ENCODE peak calls at places on chromosome 19, in nine cellular contexts. X, M, A, G, N, R, Q, W and E are unnamed samples.

GRCh38 chr19:39031368-39032163 is 783 bp downstream of the FBXO27 start:
- DNase-seq in X (peak), M (peak), A (peak), G (peak), N (peak), R (peak), Q (peak), W (peak), E (peak)

GRCh38 chr19:18526316-18526715 is 4.4 kb upstream of the ELL start:
- DNase-seq in X (no peak), M (no peak), A (no peak), G (no peak), N (no peak), R (no peak), Q (no peak), W (no peak), E (no peak)

GRCh38 chr19:52070496-52070895 is 21.9 kb upstream of the ZNF432 start:
- DNase-seq in X (no peak), M (peak), A (no peak), G (peak), N (no peak), R (no peak), Q (no peak), W (no peak), E (no peak)

GRCh38 chr19:29544656-29545360 is 19.0 kb downstream of the VSTM2B start:
- DNase-seq in X (no peak), M (no peak), A (no peak), G (no peak), N (no peak), R (no peak), Q (no peak), W (no peak), E (no peak)

GRCh38 chr19:45446295-45446694 is 21.5 kb upstream of the FOSB start:
- DNase-seq in X (no peak), M (peak), A (no peak), G (peak), N (peak), R (no peak), Q (peak), W (no peak), E (no peak)

GRCh38 chr19:4638330-4638729 is 986 bp upstream of the TNFAIP8L1 start:
- DNase-seq in X (no peak), M (peak), A (no peak), G (no peak), N (no peak), R (no peak), Q (peak), W (no peak), E (no peak)

GRCh38 chr19:8244442-8244841 is 35.3 kb downstream of the CERS4 start:
- DNase-seq in X (no peak), M (no peak), A (no peak), G (no peak), N (no peak), R (no peak), Q (no peak), W (no peak), E (no peak)

GRCh38 chr19:37977992-37978391 is 71.0 kb downstream of the SIPA1L3 start:
- DNase-seq in X (no peak), M (peak), A (no peak), G (peak), N (no peak), R (no peak), Q (peak), W (peak), E (peak)

GRCh38 chr19:42252365-42253244 is 2.3 kb downstream of the ERF start:
- DNase-seq in X (no peak), M (peak), A (peak), G (peak), N (peak), R (no peak), Q (peak), W (peak), E (peak)

GRCh38 chr19:49113762-49114629 is at the start of gene LIN7B:
- DNase-seq in X (peak), M (peak), A (peak), G (peak), N (peak), R (peak), Q (peak), W (peak), E (peak)

GRCh38 chr19:46862974-46863632 is 2.3 kb downstream of the ARHGAP35 start:
- DNase-seq in X (no peak), M (no peak), A (no peak), G (no peak), N (peak), R (no peak), Q (no peak), W (no peak), E (no peak)

GRCh38 chr19:14328406-14328805 is 52.8 kb upstream of the ADGRE5 start:
- DNase-seq in X (no peak), M (no peak), A (no peak), G (no peak), N (no peak), R (no peak), Q (no peak), W (no peak), E (no peak)

GRCh38 chr19:16325161-16325527 is 518 bp downstream of the KLF2 start:
- DNase-seq in X (no peak), M (no peak), A (no peak), G (no peak), N (peak), R (peak), Q (peak), W (no peak), E (peak)

GRCh38 chr19:17719730-17720486 is 628 bp downstream of the MAP1S start:
- DNase-seq in X (peak), M (no peak), A (no peak), G (no peak), N (peak), R (peak), Q (no peak), W (no peak), E (peak)

GRCh38 chr19:5914946-5915781 is 1.1 kb downstream of the CAPS start:
- DNase-seq in X (no peak), M (no peak), A (no peak), G (no peak), N (no peak), R (no peak), Q (no peak), W (no peak), E (no peak)

GRCh38 chr19:49488863-49489537 is 1.6 kb downstream of the RPL13A start:
- DNase-seq in X (no peak), M (no peak), A (no peak), G (no peak), N (peak), R (no peak), Q (no peak), W (no peak), E (no peak)

GRCh38 chr19:35253316-35254286 is 4.8 kb downstream of the LSR start:
- DNase-seq in X (no peak), M (no peak), A (no peak), G (no peak), N (no peak), R (no peak), Q (peak), W (no peak), E (no peak)

GRCh38 chr19:54523403-54523802 is 20.8 kb downstream of the LAIR2 start:
- DNase-seq in X (no peak), M (no peak), A (no peak), G (peak), N (peak), R (no peak), Q (peak), W (no peak), E (peak)

GRCh38 chr19:30557212-30557611 is 185.0 kb downstream of the ZNF536 start:
- DNase-seq in X (no peak), M (no peak), A (no peak), G (no peak), N (no peak), R (no peak), Q (no peak), W (peak), E (no peak)

GRCh38 chr19:40398417-40399056 is 8.6 kb upstream of the HIPK4 start:
- DNase-seq in X (peak), M (no peak), A (no peak), G (peak), N (no peak), R (peak), Q (peak), W (peak), E (no peak)

GRCh38 chr19:33514885-33515485 is 6.6 kb downstream of the PEPD start:
- DNase-seq in X (no peak), M (no peak), A (no peak), G (no peak), N (no peak), R (no peak), Q (peak), W (no peak), E (peak)

GRCh38 chr19:37251308-37252229 is 33.6 kb downstream of the ZNF383 start:
- DNase-seq in X (peak), M (peak), A (peak), G (peak), N (peak), R (peak), Q (peak), W (peak), E (peak)

GRCh38 chr19:49780861-49781260 is 14.1 kb downstream of the AP2A1 start:
- DNase-seq in X (no peak), M (no peak), A (no peak), G (no peak), N (no peak), R (no peak), Q (no peak), W (no peak), E (no peak)

GRCh38 chr19:9128171-9128570 is 1.4 kb upstream of the OR7G3 start:
- DNase-seq in X (no peak), M (peak), A (no peak), G (peak), N (no peak), R (no peak), Q (peak), W (no peak), E (no peak)

GRCh38 chr19:35318679-35319448 is 10.1 kb upstream of the CD22 start:
- DNase-seq in X (no peak), M (peak), A (peak), G (peak), N (peak), R (no peak), Q (peak), W (peak), E (peak)

GRCh38 chr19:40253611-40254092 is 27.2 kb upstream of the CCNP start:
- DNase-seq in X (no peak), M (no peak), A (no peak), G (no peak), N (no peak), R (no peak), Q (no peak), W (no peak), E (no peak)

GRCh38 chr19:2856457-2857055 is 10.6 kb upstream of the ZNF556 start:
- DNase-seq in X (no peak), M (no peak), A (no peak), G (no peak), N (no peak), R (no peak), Q (no peak), W (no peak), E (no peak)

GRCh38 chr19:5823579-5824281 is 15.8 kb downstream of the FUT6 start:
- DNase-seq in X (no peak), M (no peak), A (no peak), G (no peak), N (no peak), R (no peak), Q (peak), W (no peak), E (peak)

GRCh38 chr19:50352242-50352641 is 13.2 kb downstream of the NAPSA start:
- DNase-seq in X (no peak), M (no peak), A (no peak), G (no peak), N (no peak), R (no peak), Q (no peak), W (no peak), E (no peak)

GRCh38 chr19:3785938-3786824 is at the start of gene MATK:
- DNase-seq in X (no peak), M (no peak), A (no peak), G (no peak), N (no peak), R (peak), Q (no peak), W (peak), E (no peak)

GRCh38 chr19:31254611-31255010 is 94.6 kb downstream of the TSHZ3 start:
- DNase-seq in X (no peak), M (no peak), A (no peak), G (no peak), N (no peak), R (no peak), Q (no peak), W (no peak), E (no peak)

GRCh38 chr19:35913589-35913988 is 5.5 kb upstream of the TYROBP start:
- DNase-seq in X (no peak), M (no peak), A (no peak), G (no peak), N (no peak), R (no peak), Q (no peak), W (no peak), E (no peak)

GRCh38 chr19:17294051-17294891 is 9.0 kb downstream of the ABHD8 start:
- DNase-seq in X (no peak), M (no peak), A (no peak), G (no peak), N (peak), R (peak), Q (peak), W (peak), E (peak)

GRCh38 chr19:17812099-17812498 is 9.2 kb downstream of the INSL3 start:
- DNase-seq in X (no peak), M (no peak), A (no peak), G (no peak), N (no peak), R (no peak), Q (no peak), W (no peak), E (no peak)

GRCh38 chr19:8580710-8581281 is 3.6 kb upstream of the MYO1F start:
- DNase-seq in X (peak), M (peak), A (no peak), G (peak), N (peak), R (peak), Q (peak), W (peak), E (peak)

GRCh38 chr19:3821857-3822364 is 35.7 kb upstream of the MATK start:
- DNase-seq in X (no peak), M (peak), A (no peak), G (peak), N (peak), R (peak), Q (peak), W (peak), E (peak)

GRCh38 chr19:48518207-48518606 is 6.6 kb upstream of the LMTK3 start:
- DNase-seq in X (no peak), M (no peak), A (no peak), G (no peak), N (no peak), R (no peak), Q (no peak), W (no peak), E (no peak)